ENCODE peak calls at places on chromosomes 6 and 20, in six cellular contexts. U is stimulated activated CD8-positive, alpha-beta memory T cell treated with anti-CD3 and anti-CD28 coated beads, Interleukin-4, amount 100 ng/mL, for 48 hours; I is left colon; N is stimulated activated naive CD4-positive, alpha-beta T cell treated with Interleukin-2 at 50 U/mL for 16 hours; C is HFFc6; X is Panc1. F is an unnamed sample.
A peak's percentile ranks its signal among the peaks of the same experiment; 100 is the strongest.

GRCh38 chr20:32024683-32025295 is 14.6 kb downstream of the CCM2L start:
- DNase-seq in U (no peak), I (no peak), N (no peak), X (no peak), C (no peak), F (no peak)

GRCh38 chr20:48759631-48760245 is 68.1 kb downstream of the PREX1 start:
- DNase-seq in C (no peak), N (no peak), U (no peak), X (no peak), I (no peak), F (no peak)

GRCh38 chr20:5720696-5721095 is 29.5 kb upstream of the SHLD1 start:
- DNase-seq in U (no peak), X (no peak), N (no peak), C (no peak), I (no peak), F (no peak)

GRCh38 chr6:159594750-159595117 is 98.3 kb downstream of the SOD2 start:
- DNase-seq in C (peak; percentile 77), U (no peak), N (no peak), I (no peak), X (peak; percentile 33), F (no peak)

GRCh38 chr6:4091926-4092325 is 13.0 kb upstream of the FAM217A start:
- DNase-seq in N (no peak), U (no peak), I (peak; percentile 70), X (no peak), C (no peak), F (no peak)

GRCh38 chr6:47451162-47451561 is 26.4 kb upstream of the CD2AP start:
- DNase-seq in X (no peak), N (no peak), U (no peak), C (no peak), I (no peak), F (no peak)

GRCh38 chr20:51220293-51220706 is 197.4 kb upstream of the KCNG1 start:
- DNase-seq in N (peak; percentile 22), I (peak; percentile 50), C (no peak), U (peak; percentile 84), X (no peak), F (peak; percentile 81)

GRCh38 chr6:37489697-37490336 is 9.9 kb downstream of the CCDC167 start:
- DNase-seq in N (no peak), C (no peak), X (no peak), U (peak; percentile 56), I (no peak), F (no peak)

GRCh38 chr20:44754554-44754953 is 8.9 kb downstream of the KCNK15 start:
- DNase-seq in U (no peak), N (no peak), X (no peak), I (no peak), C (no peak), F (no peak)

GRCh38 chr6:166119116-166119911 is 48.3 kb downstream of the TBXT start:
- DNase-seq in X (no peak), U (no peak), C (no peak), I (peak; percentile 11), N (no peak), F (no peak)

GRCh38 chr6:12150812-12151432 is 138.8 kb downstream of the HIVEP1 start:
- DNase-seq in U (peak; percentile 60), C (no peak), I (peak; percentile 57), X (no peak), N (peak; percentile 7), F (peak; percentile 42)

GRCh38 chr20:61883867-61884393 is 181.8 kb downstream of the TAF4 start:
- DNase-seq in C (no peak), U (no peak), I (no peak), N (no peak), X (no peak), F (no peak)

GRCh38 chr6:79384845-79385244 is 150.4 kb upstream of the HMGN3 start:
- DNase-seq in X (no peak), U (no peak), N (no peak), I (peak; percentile 6), C (no peak), F (peak; percentile 28)

GRCh38 chr20:6231551-6231950 is 108.7 kb upstream of the FERMT1 start:
- DNase-seq in I (no peak), U (no peak), N (no peak), X (no peak), C (no peak), F (no peak)

GRCh38 chr6:162118706-162119105 is 608.9 kb downstream of the PRKN start:
- DNase-seq in N (no peak), I (no peak), C (no peak), U (no peak), X (no peak), F (no peak)

GRCh38 chr6:28336284-28337024 is 506 bp upstream of the ZSCAN31 start:
- DNase-seq in I (peak; percentile 45), C (no peak), X (no peak), N (no peak), U (peak; percentile 38), F (no peak)

GRCh38 chr6:9502991-9503761 is 911.7 kb downstream of the TFAP2A start:
- DNase-seq in X (peak; percentile 66), N (no peak), I (no peak), C (peak; percentile 95), U (no peak), F (no peak)

GRCh38 chr6:151452750-151453427 is 963 bp upstream of the RMND1 start:
- DNase-seq in N (no peak), I (peak; percentile 40), C (peak; percentile 39), X (no peak), U (no peak), F (no peak)

GRCh38 chr6:151550618-151551017 is 56.8 kb downstream of the CCDC170 start:
- DNase-seq in X (no peak), N (no peak), U (no peak), I (no peak), C (no peak), F (no peak)

GRCh38 chr6:15410126-15410391 is 164.2 kb downstream of the JARID2 start:
- DNase-seq in N (no peak), X (no peak), C (no peak), U (no peak), I (no peak), F (no peak)

GRCh38 chr6:12947191-12947795 is 230.7 kb downstream of the PHACTR1 start:
- DNase-seq in C (no peak), I (no peak), X (no peak), U (no peak), N (no peak), F (no peak)

GRCh38 chr20:37081717-37082289 is 14.0 kb downstream of the RBL1 start:
- DNase-seq in X (no peak), U (no peak), I (peak; percentile 38), C (no peak), N (peak; percentile 6), F (no peak)

GRCh38 chr6:158086054-158086705 is 81.9 kb downstream of the SERAC1 start:
- DNase-seq in U (no peak), I (no peak), X (no peak), C (peak; percentile 38), N (no peak), F (no peak)

GRCh38 chr20:32879538-32879937 is 20.8 kb downstream of the EFCAB8 start:
- DNase-seq in N (no peak), U (no peak), C (no peak), X (no peak), I (no peak), F (no peak)

GRCh38 chr20:40977218-40977617 is 51.4 kb upstream of the TOP1 start:
- DNase-seq in U (no peak), I (no peak), C (no peak), N (no peak), X (no peak), F (no peak)

GRCh38 chr6:105804436-105804835 is 281.7 kb upstream of the PRDM1 start:
- DNase-seq in U (no peak), X (no peak), C (peak; percentile 86), N (no peak), I (no peak), F (no peak)

GRCh38 chr6:118618676-118619377 is 32.6 kb downstream of the CEP85L start:
- DNase-seq in C (peak; percentile 16), N (peak; percentile 41), U (peak; percentile 78), X (peak; percentile 63), I (peak; percentile 60), F (peak; percentile 72)

GRCh38 chr20:33676652-33677645 is 2.7 kb upstream of the NECAB3 start:
- DNase-seq in U (no peak), C (no peak), I (no peak), N (no peak), X (no peak), F (no peak)

GRCh38 chr20:50122763-50123162 is 9.8 kb upstream of the UBE2V1 start:
- DNase-seq in I (no peak), N (no peak), U (no peak), C (no peak), X (no peak), F (no peak)

GRCh38 chr20:44627364-44628010 is 24.0 kb downstream of the ADA start:
- DNase-seq in U (no peak), I (no peak), C (no peak), N (no peak), X (no peak), F (no peak)

GRCh38 chr6:119446623-119447008 is 97.1 kb upstream of the MAN1A1 start:
- DNase-seq in X (no peak), N (no peak), U (no peak), I (peak; percentile 62), C (peak; percentile 10), F (no peak)

GRCh38 chr6:9334979-9335378 is 899.6 kb upstream of the SLC35B3 start:
- DNase-seq in N (no peak), C (peak; percentile 4), U (no peak), I (no peak), X (no peak), F (no peak)

GRCh38 chr20:24469116-24470030 is at the start of gene SYNDIG1:
- DNase-seq in C (no peak), I (no peak), N (no peak), X (no peak), U (no peak), F (peak; percentile 12)

F was measured in HEK293T.